ENCODE peak calls at places on chromosomes 1 and 21, in five cellular contexts. F, R, M, Z and Y are unnamed samples.

GRCh38 chr1:79079770-79080169 is 73.2 kb upstream of the ADGRL4 start:
- DNase-seq in R (peak), F (no peak), M (no peak), Z (peak), Y (no peak)

GRCh38 chr1:221667504-221667903 is 74.4 kb downstream of the DUSP10 start:
- DNase-seq in Z (peak), F (no peak), R (no peak), M (no peak), Y (peak)

GRCh38 chr1:201309420-201309819 is 26.1 kb downstream of the PKP1 start:
- DNase-seq in F (peak), M (peak), R (peak), Z (peak), Y (peak)

GRCh38 chr1:200526709-200527612 is 93.6 kb downstream of the KIF14 start:
- DNase-seq in Z (peak), R (no peak), M (no peak), F (no peak), Y (no peak)

GRCh38 chr1:188170446-188170845 is 1341.7 kb downstream of the PLA2G4A start:
- DNase-seq in R (no peak), F (no peak), Z (no peak), M (no peak), Y (no peak)

GRCh38 chr1:31183927-31184554 is 55.6 kb downstream of the NKAIN1 start:
- DNase-seq in F (peak), M (peak), R (peak), Z (peak), Y (no peak)

GRCh38 chr1:152842556-152842955 is at the start of gene LCE6A:
- DNase-seq in F (no peak), R (no peak), M (no peak), Z (no peak), Y (no peak)

GRCh38 chr21:18722193-18722592 is 318.6 kb upstream of the TMPRSS15 start:
- DNase-seq in F (no peak), Z (no peak), R (no peak), M (no peak), Y (no peak)

GRCh38 chr1:200960236-200960947 is 63.1 kb downstream of the KIF21B start:
- DNase-seq in R (peak), Z (no peak), F (no peak), M (no peak), Y (no peak)

GRCh38 chr1:21721271-21721985 is 52.3 kb upstream of the RAP1GAP start:
- DNase-seq in Z (no peak), M (no peak), F (no peak), R (no peak), Y (no peak)

GRCh38 chr1:175628548-175629317 is 114.7 kb downstream of the TNR start:
- DNase-seq in F (no peak), M (no peak), Z (no peak), R (no peak), Y (no peak)

GRCh38 chr1:29500651-29501050 is 264.3 kb downstream of the PTPRU start:
- DNase-seq in Z (no peak), M (peak), F (no peak), R (peak), Y (no peak)

GRCh38 chr1:44108971-44109370 is 9.7 kb upstream of the KLF17 start:
- DNase-seq in F (no peak), R (no peak), Z (no peak), M (no peak), Y (no peak)

DNA sequence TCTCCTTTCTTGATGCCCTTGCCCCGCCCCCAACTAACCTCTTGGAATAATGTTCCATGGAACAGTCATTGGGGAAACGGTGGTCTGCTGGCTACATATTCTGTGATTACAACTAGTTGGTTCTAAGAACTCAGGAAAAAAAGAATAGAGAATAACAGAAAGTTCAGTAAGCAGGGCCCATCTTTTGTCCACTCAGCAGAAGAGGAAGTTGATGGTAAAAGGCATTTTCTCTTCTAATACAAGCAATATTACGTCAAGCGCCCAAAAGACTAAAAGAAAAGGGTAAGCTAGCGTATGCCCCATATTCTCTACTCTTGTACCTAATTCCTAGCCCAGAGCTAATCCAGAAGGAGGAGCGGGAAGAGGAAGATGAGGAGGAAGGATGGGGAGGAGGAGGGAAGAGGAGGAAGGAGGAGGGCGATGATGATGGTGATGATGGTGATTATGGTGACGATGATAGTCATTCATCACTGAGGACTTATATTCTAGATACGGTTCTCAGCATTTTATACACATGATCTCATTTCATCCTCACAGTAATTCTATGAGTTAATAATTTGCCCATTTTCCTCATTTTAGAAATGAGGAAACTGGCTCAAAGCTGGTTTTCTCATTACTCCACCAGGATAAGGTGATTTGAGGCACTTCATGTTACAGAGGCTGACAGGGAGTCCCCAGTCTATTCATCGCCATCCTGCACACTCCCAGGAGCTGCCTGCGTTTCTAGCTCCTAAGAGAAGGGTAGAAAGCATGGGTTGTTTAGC is 76.6 kb upstream of the EFHD2 start:
- DNase-seq in M (no peak), F (no peak), Z (no peak), R (no peak), Y (no peak)
- H2BK12ac ChIP-seq in M (no peak), F (no peak), Z (no peak), R (no peak), Y (no peak)

DNA sequence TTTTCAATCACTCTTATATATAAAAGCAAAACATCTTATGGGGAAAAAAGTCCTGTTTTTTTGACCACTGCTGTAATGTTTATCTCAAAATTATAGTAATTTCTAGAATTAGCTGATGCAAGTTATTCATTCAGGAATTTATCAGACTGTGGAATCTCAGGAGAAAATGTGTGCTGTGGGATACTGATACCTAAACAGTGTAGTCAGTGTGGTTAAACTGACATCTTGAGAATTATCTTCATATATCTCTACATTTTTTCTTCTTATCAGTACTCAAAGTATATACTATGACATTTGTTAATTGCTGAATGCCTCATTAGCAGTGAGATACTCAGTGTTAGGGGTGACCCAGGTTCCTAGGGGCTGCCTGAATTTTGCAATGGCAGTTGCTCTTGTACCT is 839.3 kb downstream of the KCNT2 start:
- DNase-seq in F (no peak), Z (no peak), M (no peak), R (no peak), Y (peak)
- H2BK12ac ChIP-seq in F (no peak), Z (no peak), M (no peak), R (no peak), Y (no peak)

GRCh38 chr1:110118636-110119396 is 6.6 kb downstream of the UBL4B start:
- DNase-seq in F (no peak), Z (no peak), M (no peak), R (no peak), Y (no peak)

GRCh38 chr1:110125810-110126209 is 13.6 kb downstream of the UBL4B start:
- DNase-seq in M (no peak), F (no peak), R (no peak), Z (no peak), Y (no peak)

GRCh38 chr1:110123224-110123623 is 11.0 kb downstream of the UBL4B start:
- DNase-seq in M (no peak), R (no peak), F (no peak), Z (no peak), Y (no peak)

GRCh38 chr1:110119843-110120242 is 7.6 kb downstream of the UBL4B start:
- DNase-seq in Z (no peak), F (no peak), R (no peak), M (no peak), Y (no peak)

DNA sequence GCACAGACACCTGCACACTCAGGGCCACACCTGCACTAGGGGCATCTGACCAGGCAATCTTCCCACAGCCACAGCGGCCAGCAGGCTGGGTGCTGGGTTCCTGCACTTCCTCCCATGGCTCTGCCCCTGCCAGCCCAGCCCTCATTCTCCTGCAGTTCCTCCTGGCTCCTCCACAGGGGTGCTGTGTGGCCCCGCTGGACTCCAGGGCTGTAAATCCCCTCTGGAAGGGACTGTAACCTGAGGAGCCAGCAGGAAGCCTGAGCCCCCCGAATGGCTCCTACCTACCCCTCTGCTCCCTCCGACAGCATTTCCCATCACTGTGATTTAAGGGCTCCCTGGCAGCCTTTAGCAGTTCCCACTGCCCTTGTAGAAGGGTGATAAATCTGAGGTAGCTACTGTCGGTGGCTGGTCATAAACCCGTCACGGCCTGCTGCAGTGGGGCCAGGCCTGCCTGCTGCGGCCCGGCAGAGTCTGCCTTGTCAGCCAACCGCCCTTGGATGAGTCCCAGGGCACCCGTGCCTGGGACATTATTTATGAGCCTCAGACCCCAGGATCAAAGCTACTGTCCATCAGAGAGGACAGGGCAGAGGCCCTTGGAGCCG is 8.8 kb downstream of the UBL4B start:
- DNase-seq in M (no peak), R (no peak), F (no peak), Z (no peak), Y (no peak)
- H2BK12ac ChIP-seq in M (no peak), R (no peak), F (no peak), Z (no peak), Y (no peak)

GRCh38 chr1:217622042-217622441 is 8.8 kb downstream of the GPATCH2 start:
- DNase-seq in Z (no peak), M (no peak), F (no peak), R (no peak), Y (no peak)

GRCh38 chr1:217620814-217621213 is 10.1 kb downstream of the GPATCH2 start:
- DNase-seq in F (no peak), M (no peak), Z (no peak), R (no peak), Y (no peak)

GRCh38 chr1:217627431-217627830 is 3.5 kb downstream of the GPATCH2 start:
- DNase-seq in Z (no peak), R (no peak), F (no peak), M (no peak), Y (no peak)

GRCh38 chr1:217630711-217631591 is at the start of the genes GPATCH2 and SPATA17:
- DNase-seq in R (peak), F (peak), M (peak), Z (peak), Y (peak)

DNA sequence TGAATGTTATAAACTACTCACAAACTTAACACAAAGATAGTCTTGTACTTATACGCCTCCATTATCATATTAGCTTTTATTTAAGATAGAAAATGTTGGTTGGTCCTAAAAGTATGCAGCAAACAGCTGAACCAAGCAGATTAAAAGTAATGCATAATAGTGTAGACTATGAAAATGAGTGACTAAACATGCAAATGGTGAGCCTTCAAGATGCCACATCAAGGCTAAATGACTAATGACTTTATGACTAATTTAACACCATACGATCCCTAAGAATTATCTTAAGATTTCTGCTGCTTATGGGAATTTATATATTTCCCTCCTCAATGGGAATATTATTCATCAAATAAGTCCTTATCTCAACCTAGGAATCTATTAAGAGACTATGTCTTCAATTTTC is 4.6 kb downstream of the GPATCH2 start:
- DNase-seq in R (no peak), F (no peak), M (no peak), Z (no peak), Y (no peak)
- H2BK12ac ChIP-seq in R (no peak), F (no peak), M (no peak), Z (no peak), Y (no peak)

GRCh38 chr1:89201489-89201794 is 2.7 kb upstream of the GBP4 start:
- DNase-seq in M (no peak), Z (no peak), R (no peak), F (no peak), Y (no peak)
- H2BK12ac ChIP-seq in M (no peak), Z (no peak), R (no peak), F (no peak), Y (no peak)